ENCODE peak calls at places on chromosomes 5 and 9, in five cellular contexts. M is dorsolateral prefrontal cortex, E is left cardiac atrium, V is pons, Y is astrocyte. F is an unnamed sample.

GRCh38 chr5:8491254-8491653 is 622.3 kb downstream of the MTRR start:
- DNase-seq in M (no peak), E (no peak), V (no peak), Y (peak), F (no peak)

GRCh38 chr9:128819716-128820664 is 1.7 kb downstream of the ENDOG start:
- DNase-seq in M (peak), E (peak), V (no peak), Y (no peak), F (peak)

GRCh38 chr9:33230756-33231691 is 8.9 kb upstream of the SPINK4 start:
- DNase-seq in M (no peak), E (no peak), V (no peak), Y (no peak), F (no peak)

GRCh38 chr5:78888580-78889187 is 96.4 kb downstream of the ARSB start:
- DNase-seq in M (no peak), E (peak), V (no peak), Y (no peak), F (no peak)

GRCh38 chr5:64914396-64914795 is 145.7 kb downstream of the CWC27 start:
- DNase-seq in M (no peak), E (no peak), V (no peak), Y (peak), F (no peak)

GRCh38 chr5:140116716-140117115 is 2.8 kb downstream of the PURA start:
- DNase-seq in M (no peak), E (no peak), V (no peak), Y (no peak), F (no peak)

GRCh38 chr5:127337876-127338275 is 47.3 kb downstream of the MEGF10 start:
- DNase-seq in M (no peak), E (no peak), V (peak), Y (no peak), F (no peak)

GRCh38 chr9:85569988-85570387 is 171.8 kb downstream of the AGTPBP1 start:
- DNase-seq in M (no peak), E (no peak), V (no peak), Y (peak), F (no peak)

GRCh38 chr5:151686673-151687378 is at the start of gene SPARC:
- DNase-seq in M (no peak), E (peak), V (peak), Y (peak), F (peak)

GRCh38 chr5:142769793-142770649 is at the start of gene ARHGAP26:
- DNase-seq in M (peak), E (peak), V (peak), Y (peak), F (peak)

GRCh38 chr5:78803386-78803785 is 154.8 kb upstream of the LHFPL2 start:
- DNase-seq in M (no peak), E (peak), V (peak), Y (peak), F (no peak)